ENCODE peak calls at places on chromosomes 11 and 22, in six cellular contexts. Q is SK-N-MC; H is islet precursor cell; P is hepatocyte; D is B cell; L is effector memory CD4-positive, alpha-beta T cell. I is an unnamed sample.
A peak's percentile ranks its signal among the peaks of the same experiment; 100 is the strongest.

GRCh38 chr11:74695705-74696280 is 35.4 kb downstream of the CHRDL2 start:
- DNase-seq in Q (no peak), H (no peak), P (no peak), D (no peak), L (no peak), I (no peak)

GRCh38 chr11:18067372-18067771 is 21.3 kb upstream of the TPH1 start:
- DNase-seq in Q (no peak), H (no peak), P (no peak), D (no peak), L (no peak), I (no peak)

GRCh38 chr11:15194671-15195415 is 80.1 kb downstream of the INSC start:
- DNase-seq in Q (no peak), H (no peak), P (no peak), D (no peak), L (no peak), I (no peak)

GRCh38 chr22:27424319-27424718 is 377.2 kb downstream of the MN1 start:
- DNase-seq in Q (no peak), H (no peak), P (no peak), D (no peak), L (no peak), I (no peak)

GRCh38 chr11:134576286-134576685 is 164.2 kb upstream of the B3GAT1 start:
- DNase-seq in Q (no peak), H (peak; percentile 38), P (no peak), D (no peak), L (no peak), I (no peak)

GRCh38 chr22:31230871-31231621 is 18.9 kb downstream of the LIMK2 start:
- DNase-seq in Q (no peak), H (peak; percentile 69), P (peak; percentile 79), D (no peak), L (peak; percentile 24), I (peak; percentile 3)

GRCh38 chr11:2259466-2259830 is 10.9 kb downstream of the ASCL2 start:
- DNase-seq in Q (no peak), H (peak; percentile 45), P (peak; percentile 1), D (no peak), L (no peak), I (no peak)

GRCh38 chr11:518463-519202 is 11.6 kb upstream of the RNH1 start:
- DNase-seq in Q (no peak), H (peak; percentile 92), P (peak; percentile 94), D (peak; percentile 90), L (peak; percentile 86), I (no peak)

GRCh38 chr22:23831261-23831660 is 7.5 kb downstream of the DERL3 start:
- DNase-seq in Q (no peak), H (no peak), P (no peak), D (no peak), L (no peak), I (no peak)

GRCh38 chr11:117183724-117184349 is 5.3 kb downstream of the SIDT2 start:
- DNase-seq in Q (no peak), H (peak; percentile 54), P (no peak), D (no peak), L (no peak), I (no peak)

GRCh38 chr11:66957971-66958231 is 282 bp downstream of the PC start:
- DNase-seq in Q (no peak), H (no peak), P (no peak), D (no peak), L (no peak), I (no peak)

GRCh38 chr11:119671048-119671447 is 58.0 kb downstream of the NECTIN1 start:
- DNase-seq in Q (no peak), H (no peak), P (peak; percentile 69), D (no peak), L (no peak), I (no peak)

GRCh38 chr11:119421941-119422504 is 949 bp downstream of the THY1 start:
- DNase-seq in Q (no peak), H (peak; percentile 75), P (peak; percentile 32), D (no peak), L (no peak), I (no peak)

GRCh38 chr11:73931039-73931645 is 19.7 kb upstream of the DNAJB13 start:
- DNase-seq in Q (peak; percentile 51), H (peak; percentile 81), P (peak; percentile 80), D (no peak), L (no peak), I (no peak)

GRCh38 chr11:66082936-66083698 is 13.0 kb downstream of the PACS1 start:
- DNase-seq in Q (no peak), H (no peak), P (no peak), D (no peak), L (no peak), I (no peak)